ENCODE peak calls at places on chromosomes 4 and X, in ten cellular contexts. U is NCI-H1092, Z is GM12892, T is left ventricle myocardium inferior, H is HT1080, M is endothelial cell, N is iPS DF 6.9, E is H54, S is mucosa of gallbladder, W is AG09309. B is an unnamed sample.

GRCh38 chr4:77465271-77465670 is 140.3 kb upstream of the CXCL13 start:
- DNase-seq in U (no peak), Z (no peak), T (no peak), H (peak; percentile 5), M (no peak), N (peak; percentile 29), E (no peak), S (peak; percentile 29), W (no peak), B (no peak)

GRCh38 chrX:17022205-17022604 is 75.7 kb downstream of the REPS2 start:
- DNase-seq in U (no peak), Z (no peak), T (no peak), H (peak; percentile 24), M (no peak), N (no peak), E (no peak), S (no peak), W (peak; percentile 33), B (no peak)

GRCh38 chrX:74510401-74510800 is 89.1 kb downstream of the SLC16A2 start:
- DNase-seq in U (no peak), Z (no peak), T (no peak), H (no peak), M (no peak), N (no peak), E (no peak), S (no peak), W (no peak), B (no peak)

GRCh38 chrX:1412551-1413161 is 20.7 kb upstream of the SLC25A6 start:
- DNase-seq in U (no peak), Z (no peak), T (no peak), H (no peak), M (no peak), N (no peak), E (no peak), S (no peak), W (no peak), B (no peak)

GRCh38 chr4:95355021-95355420 is 193.8 kb downstream of the UNC5C start:
- DNase-seq in U (no peak), Z (no peak), T (no peak), H (no peak), M (no peak), N (no peak), E (no peak), S (no peak), W (no peak), B (no peak)

GRCh38 chr4:74900862-74901261 is 32.1 kb upstream of the PARM1 start:
- DNase-seq in U (no peak), Z (no peak), T (no peak), H (no peak), M (no peak), N (no peak), E (no peak), S (no peak), W (no peak), B (no peak)

GRCh38 chr4:80685219-80685618 is 345.3 kb upstream of the BMP3 start:
- DNase-seq in U (no peak), Z (no peak), T (no peak), H (no peak), M (no peak), N (no peak), E (no peak), S (no peak), W (no peak), B (no peak)

GRCh38 chrX:74465424-74465823 is 44.1 kb downstream of the SLC16A2 start:
- DNase-seq in U (no peak), Z (no peak), T (no peak), H (no peak), M (no peak), N (no peak), E (no peak), S (no peak), W (no peak), B (no peak)

GRCh38 chr4:158796370-158797140 is 27.7 kb downstream of the FNIP2 start:
- DNase-seq in U (no peak), Z (no peak), T (no peak), H (peak; percentile 75), M (no peak), N (no peak), E (no peak), S (no peak), W (no peak), B (no peak)

GRCh38 chr4:17558941-17559708 is 17.9 kb upstream of the LAP3 start:
- DNase-seq in U (no peak), Z (no peak), T (no peak), H (no peak), M (no peak), N (no peak), E (no peak), S (no peak), W (no peak), B (no peak)

GRCh38 chrX:40908857-40909475 is 173.6 kb upstream of the MED14 start:
- DNase-seq in U (no peak), Z (no peak), T (no peak), H (peak; percentile 80), M (no peak), N (no peak), E (no peak), S (no peak), W (no peak), B (no peak)

GRCh38 chrX:139889760-139890159 is 43.1 kb downstream of the ATP11C start:
- DNase-seq in U (no peak), Z (no peak), T (no peak), H (peak; percentile 29), M (no peak), N (no peak), E (no peak), S (no peak), W (no peak), B (no peak)

GRCh38 chr4:24894243-24894642 is 18.6 kb downstream of the CCDC149 start:
- DNase-seq in U (no peak), Z (no peak), T (no peak), H (no peak), M (no peak), N (no peak), E (no peak), S (no peak), W (no peak), B (no peak)

GRCh38 chrX:110146521-110146920 is 143.6 kb downstream of the TMEM164 start:
- DNase-seq in U (no peak), Z (no peak), T (no peak), H (peak; percentile 29), M (peak; percentile 20), N (no peak), E (no peak), S (peak; percentile 26), W (no peak), B (no peak)

GRCh38 chr4:17448689-17449088 is 63.2 kb downstream of the QDPR start:
- DNase-seq in U (no peak), Z (no peak), T (no peak), H (peak; percentile 75), M (no peak), N (no peak), E (no peak), S (no peak), W (no peak), B (no peak)

GRCh38 chr4:44996276-44996845 is 270.0 kb upstream of the GNPDA2 start:
- DNase-seq in U (no peak), Z (no peak), T (no peak), H (no peak), M (no peak), N (no peak), E (no peak), S (no peak), W (no peak), B (peak; percentile 35)

GRCh38 chr4:96145671-96146070 is 305.8 kb downstream of the PDHA2 start:
- DNase-seq in U (no peak), Z (no peak), T (no peak), H (peak; percentile 27), M (no peak), N (no peak), E (no peak), S (no peak), W (no peak), B (no peak)

GRCh38 chr4:165844151-165844550 is 28.9 kb upstream of the TLL1 start:
- DNase-seq in U (peak; percentile 87), Z (no peak), T (no peak), H (no peak), M (no peak), N (no peak), E (no peak), S (no peak), W (no peak), B (no peak)

GRCh38 chr4:15901996-15902395 is 36.5 kb downstream of the FGFBP1 start:
- DNase-seq in U (no peak), Z (no peak), T (no peak), H (no peak), M (no peak), N (no peak), E (no peak), S (no peak), W (no peak), B (no peak)

GRCh38 chr4:95693594-95693993 is 144.8 kb upstream of the UNC5C start:
- DNase-seq in U (no peak), Z (no peak), T (no peak), H (peak; percentile 48), M (no peak), N (peak; percentile 37), E (no peak), S (no peak), W (no peak), B (no peak)

GRCh38 chr4:160326110-160326509 is 1223.2 kb downstream of the RAPGEF2 start:
- DNase-seq in U (no peak), Z (no peak), T (no peak), H (no peak), M (no peak), N (no peak), E (no peak), S (no peak), W (no peak), B (no peak)

GRCh38 chrX:103467870-103468269 is 51.4 kb downstream of the RAB40A start:
- DNase-seq in U (no peak), Z (no peak), T (no peak), H (no peak), M (no peak), N (no peak), E (no peak), S (no peak), W (no peak), B (no peak)

GRCh38 chr4:172648471-172648870 is 520.1 kb upstream of the GALNT7 start:
- DNase-seq in U (no peak), Z (no peak), T (no peak), H (peak; percentile 34), M (no peak), N (no peak), E (no peak), S (no peak), W (no peak), B (no peak)

GRCh38 chrX:9659571-9660195 is 106.0 kb downstream of the GPR143 start:
- DNase-seq in U (no peak), Z (no peak), T (no peak), H (no peak), M (no peak), N (no peak), E (no peak), S (no peak), W (no peak), B (no peak)

GRCh38 chrX:122625821-122626220 is 558.3 kb upstream of the GRIA3 start:
- DNase-seq in U (no peak), Z (no peak), T (no peak), H (no peak), M (no peak), N (no peak), E (no peak), S (no peak), W (peak; percentile 46), B (no peak)

GRCh38 chr4:54844911-54845310 is 187.2 kb downstream of the KIT start:
- DNase-seq in U (no peak), Z (no peak), T (no peak), H (no peak), M (no peak), N (no peak), E (no peak), S (no peak), W (no peak), B (no peak)

GRCh38 chr4:110371016-110371795 is 104.7 kb upstream of the ENPEP start:
- DNase-seq in U (no peak), Z (no peak), T (no peak), H (peak; percentile 20), M (no peak), N (no peak), E (no peak), S (no peak), W (no peak), B (no peak)

GRCh38 chr4:168604496-168605373 is 107.9 kb downstream of the PALLD start:
- DNase-seq in U (no peak), Z (no peak), T (no peak), H (peak; percentile 85), M (peak; percentile 13), N (no peak), E (no peak), S (peak; percentile 34), W (peak; percentile 76), B (peak; percentile 70)

B was measured in PC-9.